ENCODE peak calls at places on chromosomes 1 and 21, in four cellular contexts. X, F, I and Z are unnamed samples.

GRCh38 chr1:6128276-6129081 is 51.6 kb downstream of the CHD5 start:
- DNase-seq in X (no peak), F (peak; percentile 43), I (no peak), Z (peak; percentile 22)

GRCh38 chr1:167460836-167461235 is 57.5 kb downstream of the CD247 start:
- DNase-seq in X (peak; percentile 55), F (peak; percentile 84), I (no peak), Z (no peak)

GRCh38 chr1:11690669-11691301 is 725 bp upstream of the DRAXIN start:
- DNase-seq in X (no peak), F (no peak), I (no peak), Z (peak; percentile 64)

GRCh38 chr1:9730096-9730901 is 78.8 kb downstream of the PIK3CD start:
- DNase-seq in X (no peak), F (peak; percentile 66), I (no peak), Z (no peak)

GRCh38 chr1:219582865-219583264 is 30.0 kb downstream of the ZC3H11B start:
- DNase-seq in X (no peak), F (no peak), I (no peak), Z (no peak)

GRCh38 chr21:45458281-45459170 is 53.6 kb downstream of the COL18A1 start:
- DNase-seq in X (no peak), F (no peak), I (no peak), Z (no peak)

GRCh38 chr1:15950763-15951295 is 25.1 kb downstream of the ZBTB17 start:
- DNase-seq in X (peak; percentile 91), F (no peak), I (no peak), Z (no peak)

GRCh38 chr1:33161061-33161681 is 20.7 kb downstream of the TRIM62 start:
- DNase-seq in X (no peak), F (peak; percentile 76), I (no peak), Z (peak; percentile 33)

GRCh38 chr1:206770531-206771352 is at the start of gene IL19:
- DNase-seq in X (no peak), F (no peak), I (no peak), Z (no peak)

GRCh38 chr1:154810571-154810970 is 59.5 kb downstream of the KCNN3 start:
- DNase-seq in X (no peak), F (no peak), I (no peak), Z (no peak)